ENCODE peak calls at places on chromosomes 12 and 14, in six cellular contexts. R is NAMALWA; N is HEK293T; M is effector memory CD8-positive, alpha-beta T cell; X is KBM-7; Y is lower lobe of right lung. S is an unnamed sample.

GRCh38 chr12:104569348-104570173 is 112.8 kb downstream of the CHST11 start:
- DNase-seq in R (peak), N (no peak), M (peak), X (peak), Y (peak), S (no peak)

GRCh38 chr12:116442981-116443380 is 116.2 kb upstream of the MAP1LC3B2 start:
- DNase-seq in R (no peak), N (no peak), M (no peak), X (no peak), Y (no peak), S (no peak)

GRCh38 chr14:60079723-60080122 is 12.0 kb upstream of the PCNX4 start:
- DNase-seq in R (peak), N (no peak), M (no peak), X (no peak), Y (no peak), S (no peak)

GRCh38 chr12:21001778-21002177 is 129.2 kb upstream of the SLCO1B1 start:
- DNase-seq in R (no peak), N (no peak), M (no peak), X (no peak), Y (no peak), S (no peak)

GRCh38 chr14:102696332-102696731 is 80.9 kb upstream of the TRAF3 start:
- DNase-seq in R (no peak), N (no peak), M (no peak), X (no peak), Y (no peak), S (no peak)

GRCh38 chr14:58901826-58902225 is 264.1 kb downstream of the DACT1 start:
- DNase-seq in R (no peak), N (no peak), M (no peak), X (no peak), Y (no peak), S (no peak)

GRCh38 chr14:78153069-78153351 is 17.2 kb upstream of the NRXN3 start:
- DNase-seq in R (no peak), N (no peak), M (no peak), X (no peak), Y (no peak), S (no peak)

GRCh38 chr12:99959549-99960170 is 25.1 kb downstream of the ANKS1B start:
- DNase-seq in R (no peak), N (no peak), M (no peak), X (no peak), Y (no peak), S (no peak)

GRCh38 chr14:55702501-55702900 is 122.5 kb downstream of the KTN1 start:
- DNase-seq in R (no peak), N (no peak), M (no peak), X (no peak), Y (no peak), S (no peak)

GRCh38 chr14:51828017-51828797 is 32.2 kb upstream of the GNG2 start:
- DNase-seq in R (no peak), N (no peak), M (peak), X (peak), Y (peak), S (no peak)

GRCh38 chr14:54777395-54777794 is 125.2 kb downstream of the GCH1 start:
- DNase-seq in R (no peak), N (no peak), M (no peak), X (no peak), Y (no peak), S (no peak)

GRCh38 chr14:24903337-24903736 is 146.6 kb downstream of the STXBP6 start:
- DNase-seq in R (no peak), N (no peak), M (no peak), X (no peak), Y (no peak), S (no peak)

GRCh38 chr14:29016050-29016900 is 249.7 kb downstream of the FOXG1 start:
- DNase-seq in R (peak), N (peak), M (no peak), X (peak), Y (peak), S (peak)

GRCh38 chr14:73809386-73809785 is 42.2 kb upstream of the PTGR2 start:
- DNase-seq in R (no peak), N (no peak), M (no peak), X (no peak), Y (no peak), S (no peak)

GRCh38 chr12:71415336-71416231 is 24.0 kb upstream of the LGR5 start:
- DNase-seq in R (peak), N (peak), M (peak), X (peak), Y (no peak), S (no peak)

GRCh38 chr14:56555921-56556570 is 23.6 kb upstream of the TMEM260 start:
- DNase-seq in R (peak), N (peak), M (no peak), X (peak), Y (no peak), S (no peak)

GRCh38 chr14:96582641-96582980 is 80.4 kb downstream of the PAPOLA start:
- DNase-seq in R (peak), N (no peak), M (no peak), X (no peak), Y (no peak), S (no peak)

GRCh38 chr12:106645074-106645421 is 62.2 kb downstream of the RFX4 start:
- DNase-seq in R (no peak), N (no peak), M (no peak), X (no peak), Y (peak), S (peak)

GRCh38 chr14:38252066-38252710 is 3.7 kb downstream of the CLEC14A start:
- DNase-seq in R (no peak), N (no peak), M (no peak), X (no peak), Y (no peak), S (no peak)

GRCh38 chr12:76623929-76624328 is 64.4 kb upstream of the OSBPL8 start:
- DNase-seq in R (no peak), N (no peak), M (no peak), X (no peak), Y (no peak), S (no peak)

GRCh38 chr14:68619805-68620574 is 172.9 kb downstream of the ZFP36L1 start:
- DNase-seq in R (no peak), N (no peak), M (no peak), X (no peak), Y (no peak), S (no peak)

GRCh38 chr12:111529424-111530368 is 69.4 kb downstream of the ATXN2 start:
- DNase-seq in R (peak), N (peak), M (peak), X (peak), Y (no peak), S (no peak)

GRCh38 chr12:116012757-116013156 is 264.7 kb downstream of the MED13L start:
- DNase-seq in R (no peak), N (no peak), M (no peak), X (no peak), Y (no peak), S (no peak)

GRCh38 chr14:104701383-104702076 is 12.1 kb downstream of the INF2 start:
- DNase-seq in R (no peak), N (no peak), M (no peak), X (no peak), Y (no peak), S (no peak)

GRCh38 chr12:120224304-120225199 is 23.6 kb upstream of the RPLP0 start:
- DNase-seq in R (no peak), N (no peak), M (no peak), X (no peak), Y (peak), S (peak)

GRCh38 chr12:120821878-120822277 is 82.3 kb downstream of the SPPL3 start:
- DNase-seq in R (no peak), N (no peak), M (no peak), X (no peak), Y (no peak), S (no peak)

GRCh38 chr12:25455696-25456095 is 97.4 kb downstream of the LMNTD1 start:
- DNase-seq in R (no peak), N (no peak), M (no peak), X (no peak), Y (no peak), S (no peak)

GRCh38 chr12:127559349-127560040 is 707.5 kb upstream of the TMEM132C start:
- DNase-seq in R (peak), N (peak), M (peak), X (peak), Y (no peak), S (no peak)

S was measured in upper lobe of right lung.